ENCODE peak calls at places on chromosomes 6 and 20, in seven cellular contexts. Q is H1, L is H9, O is trophoblast cell, H is mesendoderm, D is neuronal stem cell, Z is mesenchymal stem cell. B is an unnamed sample.

GRCh38 chr6:106253194-106253593 is 72.4 kb downstream of the ATG5 start:
- DNase-seq in Q (no peak), L (no peak), O (no peak), H (no peak), D (no peak), Z (peak), B (peak)

GRCh38 chr20:856361-856775 is 22.9 kb downstream of the FAM110A start:
- DNase-seq in Q (no peak), L (no peak), O (peak), H (peak), D (no peak), Z (no peak), B (peak)

GRCh38 chr6:133435065-133435728 is 194.0 kb downstream of the EYA4 start:
- DNase-seq in Q (no peak), L (no peak), O (no peak), H (no peak), D (no peak), Z (peak), B (no peak)

GRCh38 chr6:43824741-43825064 is 54.7 kb downstream of the VEGFA start:
- DNase-seq in Q (no peak), L (no peak), O (no peak), H (no peak), D (no peak), Z (no peak), B (no peak)

GRCh38 chr20:16366548-16366947 is 206.7 kb downstream of the KIF16B start:
- DNase-seq in Q (no peak), L (no peak), O (no peak), H (no peak), D (no peak), Z (no peak), B (no peak)

GRCh38 chr20:16417001-16417400 is 156.2 kb downstream of the KIF16B start:
- DNase-seq in Q (no peak), L (no peak), O (no peak), H (no peak), D (no peak), Z (no peak), B (no peak)

GRCh38 chr6:116022841-116023380 is 37.8 kb downstream of the FRK start:
- DNase-seq in Q (no peak), L (no peak), O (no peak), H (no peak), D (no peak), Z (no peak), B (no peak)

GRCh38 chr6:118785601-118786000 is 108.4 kb upstream of the ASF1A start:
- DNase-seq in Q (no peak), L (no peak), O (no peak), H (no peak), D (no peak), Z (no peak), B (no peak)

GRCh38 chr20:57618091-57618765 is 2.0 kb downstream of the ZBP1 start:
- DNase-seq in Q (no peak), L (no peak), O (peak), H (peak), D (no peak), Z (no peak), B (no peak)

GRCh38 chr6:30311101-30311500 is 15.6 kb upstream of the TRIM39 start:
- DNase-seq in Q (no peak), L (no peak), O (no peak), H (peak), D (no peak), Z (no peak), B (no peak)

GRCh38 chr20:62651285-62652021 is 9.2 kb downstream of the SLCO4A1 start:
- DNase-seq in Q (no peak), L (no peak), O (peak), H (no peak), D (no peak), Z (peak), B (peak)

GRCh38 chr6:74222768-74223321 is 526.8 kb downstream of the CD109 start:
- DNase-seq in Q (peak), L (peak), O (no peak), H (peak), D (peak), Z (peak), B (peak)

GRCh38 chr6:6631526-6632276 is 43.2 kb downstream of the LY86 start:
- DNase-seq in Q (no peak), L (no peak), O (no peak), H (no peak), D (no peak), Z (no peak), B (no peak)

GRCh38 chr6:83511901-83512681 is at the start of gene PRSS35:
- DNase-seq in Q (peak), L (peak), O (peak), H (peak), D (peak), Z (peak), B (peak)

GRCh38 chr6:38876470-38876869 is 161.4 kb downstream of the DNAH8 start:
- DNase-seq in Q (no peak), L (no peak), O (no peak), H (no peak), D (no peak), Z (no peak), B (no peak)

DNA sequence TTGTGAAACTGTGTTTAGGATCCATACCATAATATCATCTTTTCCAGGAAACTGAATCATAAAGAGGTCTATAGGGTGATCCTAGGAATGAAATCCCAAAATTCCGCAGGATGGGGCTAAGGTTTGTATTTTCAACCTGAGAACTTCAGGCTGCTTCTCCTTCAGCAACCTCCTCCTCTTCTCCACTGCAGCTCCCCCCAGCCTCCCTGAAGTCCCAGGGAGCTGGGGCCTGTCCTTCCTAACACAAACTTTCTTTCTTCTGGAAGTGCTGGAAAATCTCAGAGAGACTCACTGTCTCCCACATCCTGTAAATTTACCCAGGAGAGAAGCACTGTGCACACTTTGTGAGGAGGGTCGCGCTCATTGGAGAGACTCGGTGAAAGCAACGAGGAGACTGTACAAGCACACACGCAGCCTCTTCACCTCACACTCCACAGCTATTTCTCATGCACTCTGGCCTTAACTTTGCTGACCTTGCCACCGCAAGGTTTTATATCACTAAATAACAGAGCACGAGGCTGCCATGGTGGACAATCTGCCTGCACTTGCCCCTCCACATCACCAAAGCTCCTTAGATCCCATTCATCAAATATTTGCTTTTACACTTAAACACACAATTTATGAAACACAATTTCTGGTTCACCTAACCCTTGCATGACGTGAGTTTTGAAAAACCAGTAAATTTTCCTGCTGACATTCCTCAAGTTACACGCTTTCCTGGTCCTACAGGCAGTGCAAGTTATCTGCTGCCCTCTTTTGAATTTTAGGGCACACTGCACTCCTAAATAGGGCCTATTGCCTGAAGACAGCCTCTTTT is 14.3 kb downstream of the ID4 start:
- DNase-seq in Q (no peak), L (peak), O (peak), H (peak), D (peak), Z (peak), B (peak)
- H2BK5ac ChIP-seq in Q (peak), L (no peak), O (peak), H (no peak), D (no peak), Z (no peak), B (no peak)

GRCh38 chr20:49501917-49502316 is 19.4 kb upstream of the KCNB1 start:
- DNase-seq in Q (no peak), L (no peak), O (peak), H (peak), D (no peak), Z (peak), B (peak)
- H2BK5ac ChIP-seq in Q (no peak), L (no peak), O (no peak), H (no peak), D (no peak), Z (no peak), B (no peak)

GRCh38 chr20:23362392-23363256 is 642 bp downstream of the GZF1 start:
- DNase-seq in Q (no peak), L (no peak), O (peak), H (peak), D (no peak), Z (peak), B (peak)

GRCh38 chr20:23361651-23362391 is at the start of gene GZF1:
- DNase-seq in Q (peak), L (peak), O (peak), H (peak), D (peak), Z (peak), B (peak)

GRCh38 chr20:23361108-23361650 is 803 bp upstream of the GZF1 start:
- DNase-seq in Q (no peak), L (no peak), O (peak), H (peak), D (no peak), Z (peak), B (peak)

GRCh38 chr20:23365390-23366165 is 3.6 kb downstream of the GZF1 start:
- DNase-seq in Q (no peak), L (no peak), O (no peak), H (no peak), D (no peak), Z (no peak), B (no peak)

DNA sequence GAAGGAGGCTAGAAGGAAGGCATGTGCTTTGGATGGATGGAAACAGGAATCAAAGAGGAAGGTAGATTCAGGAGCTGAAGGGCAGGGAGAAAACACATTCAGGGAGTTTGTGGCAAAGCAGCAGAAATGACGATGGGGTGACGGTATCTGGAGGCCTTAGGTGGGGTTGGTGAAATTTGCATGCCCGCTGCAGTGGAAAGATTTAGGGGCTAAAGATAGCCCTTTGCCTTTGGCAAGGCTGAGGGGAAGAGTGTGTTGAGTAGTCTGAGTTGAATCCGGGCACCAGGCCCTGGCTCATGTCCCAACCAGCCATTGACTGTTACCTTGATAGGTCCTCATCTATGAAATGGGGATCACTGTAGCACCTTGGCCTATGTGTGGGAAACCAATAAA is 1.3 kb downstream of the GZF1 start:
- DNase-seq in Q (no peak), L (no peak), O (no peak), H (no peak), D (no peak), Z (no peak), B (no peak)
- H2BK5ac ChIP-seq in Q (no peak), L (no peak), O (no peak), H (no peak), D (no peak), Z (no peak), B (no peak)

GRCh38 chr6:14209005-14209404 is 91.4 kb downstream of the CD83 start:
- DNase-seq in Q (no peak), L (no peak), O (no peak), H (no peak), D (no peak), Z (no peak), B (no peak)

GRCh38 chr6:14207493-14207892 is 89.9 kb downstream of the CD83 start:
- DNase-seq in Q (no peak), L (no peak), O (no peak), H (no peak), D (no peak), Z (peak), B (no peak)

GRCh38 chr6:14202947-14203346 is 85.4 kb downstream of the CD83 start:
- DNase-seq in Q (no peak), L (no peak), O (no peak), H (no peak), D (no peak), Z (no peak), B (no peak)

GRCh38 chr6:14210077-14210476 is 92.5 kb downstream of the CD83 start:
- DNase-seq in Q (no peak), L (no peak), O (no peak), H (no peak), D (no peak), Z (no peak), B (no peak)

GRCh38 chr6:14206351-14206750 is 88.8 kb downstream of the CD83 start:
- DNase-seq in Q (no peak), L (no peak), O (no peak), H (no peak), D (no peak), Z (no peak), B (no peak)
- H2BK5ac ChIP-seq in Q (no peak), L (no peak), O (no peak), H (no peak), D (no peak), Z (no peak), B (no peak)

DNA sequence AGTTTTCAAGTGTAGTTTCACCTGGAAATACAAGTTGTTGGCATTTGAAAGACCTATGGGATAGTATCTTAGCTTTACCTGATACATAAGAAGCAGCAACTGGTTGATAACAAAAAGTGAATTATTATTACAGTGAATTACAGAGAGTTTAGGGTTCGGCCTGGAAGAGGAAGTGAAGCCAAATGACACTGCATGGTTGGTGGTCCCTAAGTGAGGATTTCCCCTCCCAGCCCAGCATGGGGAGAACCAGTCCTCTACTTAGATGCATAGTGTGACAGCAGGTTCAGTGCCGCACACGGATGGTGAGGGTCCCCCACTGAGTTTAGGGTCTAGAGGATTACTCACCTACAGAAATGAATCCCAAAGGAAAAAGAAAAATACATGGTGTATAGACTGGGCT is 18.1 kb downstream of the HLA-DPB1 start:
- DNase-seq in Q (no peak), L (no peak), O (no peak), H (no peak), D (no peak), Z (no peak), B (no peak)
- H2BK5ac ChIP-seq in Q (no peak), L (no peak), O (no peak), H (no peak), D (no peak), Z (no peak), B (no peak)

DNA sequence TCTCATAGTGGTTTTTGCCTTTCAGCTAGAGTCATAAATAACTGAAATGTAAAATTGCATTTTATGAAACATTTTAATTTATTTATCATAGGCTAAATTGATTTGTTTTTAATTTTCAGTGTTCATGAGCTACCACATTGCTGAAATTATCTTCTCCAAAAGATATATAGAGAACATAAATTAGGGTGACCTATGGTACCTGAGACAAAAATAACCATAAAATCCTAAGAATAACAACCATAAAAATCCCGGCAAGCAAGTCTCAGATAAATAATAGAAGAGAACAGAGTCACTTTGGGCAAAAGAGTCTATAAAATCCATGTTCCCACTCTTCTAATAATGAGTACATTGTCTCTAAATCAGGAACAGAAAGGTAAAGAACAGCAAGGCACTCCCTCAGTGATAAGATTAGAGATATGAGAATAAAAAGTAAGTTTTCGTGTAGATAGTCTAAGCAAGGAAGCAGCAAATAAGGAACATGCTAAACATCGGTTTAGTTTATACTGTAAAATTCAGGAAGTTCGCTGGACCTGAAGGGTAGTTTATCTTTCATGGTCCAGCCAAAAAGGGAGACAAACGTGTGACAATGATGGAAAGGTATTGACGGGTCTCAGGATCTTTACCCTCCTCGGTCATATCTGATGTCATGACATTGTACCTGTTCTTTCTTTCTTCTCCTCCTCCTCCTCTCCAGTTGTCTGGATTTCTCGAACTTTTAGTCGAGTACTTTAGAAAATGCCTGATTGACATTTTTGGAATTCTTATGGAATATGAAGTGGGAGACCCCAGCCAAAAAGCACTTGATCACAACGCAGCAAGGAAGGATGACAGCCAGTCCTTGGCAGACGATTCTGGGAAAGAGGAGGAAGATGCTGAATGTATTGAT is 117.6 kb downstream of the TMEM242 start:
- DNase-seq in Q (no peak), L (no peak), O (no peak), H (no peak), D (no peak), Z (no peak), B (no peak)
- H2BK5ac ChIP-seq in Q (peak), L (no peak), O (no peak), H (no peak), D (no peak), Z (no peak), B (no peak)